ENCODE peak calls at places on chromosomes 4 and X, in seven cellular contexts. One of them, this sample, is unnamed.

GRCh38 chr4:37803348-37803973 is 23.0 kb upstream of the PGM2 start:
- DNase-seq in occipital lobe: no peak
- DNase-seq in tibial artery: no peak
- DNase-seq in adrenal gland: no peak
- DNase-seq in EH: peak
- DNase-seq in neural crest cell: no peak
- DNase-seq in M059J: peak
- DNase-seq in this sample: no peak

GRCh38 chr4:55345980-55346850 is at the start of gene SRD5A3:
- DNase-seq in neural crest cell: peak
- DNase-seq in occipital lobe: peak
- DNase-seq in adrenal gland: peak
- DNase-seq in tibial artery: peak
- DNase-seq in EH: peak
- DNase-seq in M059J: peak
- DNase-seq in this sample: peak

GRCh38 chr4:182310316-182310715 is 67.1 kb downstream of the TENM3 start:
- DNase-seq in tibial artery: no peak
- DNase-seq in neural crest cell: no peak
- DNase-seq in occipital lobe: no peak
- DNase-seq in M059J: no peak
- DNase-seq in adrenal gland: no peak
- DNase-seq in EH: peak
- DNase-seq in this sample: no peak

GRCh38 chr4:41095973-41096372 is 118.4 kb downstream of the APBB2 start:
- DNase-seq in adrenal gland: no peak
- DNase-seq in occipital lobe: no peak
- DNase-seq in M059J: peak
- DNase-seq in tibial artery: no peak
- DNase-seq in EH: peak
- DNase-seq in neural crest cell: no peak
- DNase-seq in this sample: no peak

GRCh38 chrX:115067812-115068211 is 50.4 kb upstream of the IL13RA2 start:
- DNase-seq in neural crest cell: no peak
- DNase-seq in adrenal gland: no peak
- DNase-seq in tibial artery: no peak
- DNase-seq in EH: peak
- DNase-seq in M059J: peak
- DNase-seq in occipital lobe: no peak
- DNase-seq in this sample: no peak

GRCh38 chr4:6461301-6462165 is 10.9 kb downstream of the PPP2R2C start:
- DNase-seq in EH: peak
- DNase-seq in tibial artery: no peak
- DNase-seq in adrenal gland: no peak
- DNase-seq in M059J: peak
- DNase-seq in neural crest cell: no peak
- DNase-seq in occipital lobe: no peak
- DNase-seq in this sample: no peak

GRCh38 chr4:163251204-163251603 is 81.2 kb downstream of the NPY1R start:
- DNase-seq in adrenal gland: no peak
- DNase-seq in M059J: peak
- DNase-seq in neural crest cell: no peak
- DNase-seq in EH: peak
- DNase-seq in occipital lobe: no peak
- DNase-seq in tibial artery: no peak
- DNase-seq in this sample: no peak

GRCh38 chr4:183924362-183925044 is 19.4 kb downstream of the STOX2 start:
- DNase-seq in adrenal gland: no peak
- DNase-seq in EH: no peak
- DNase-seq in tibial artery: no peak
- DNase-seq in occipital lobe: no peak
- DNase-seq in neural crest cell: no peak
- DNase-seq in M059J: no peak
- DNase-seq in this sample: no peak

GRCh38 chr4:170623899-170624298 is 534.1 kb upstream of the AADAT start:
- DNase-seq in adrenal gland: no peak
- DNase-seq in EH: no peak
- DNase-seq in occipital lobe: no peak
- DNase-seq in M059J: no peak
- DNase-seq in neural crest cell: no peak
- DNase-seq in tibial artery: no peak
- DNase-seq in this sample: no peak

GRCh38 chrX:12701625-12702024 is 89.6 kb upstream of the PRPS2 start:
- DNase-seq in adrenal gland: peak
- DNase-seq in tibial artery: no peak
- DNase-seq in neural crest cell: peak
- DNase-seq in occipital lobe: peak
- DNase-seq in M059J: peak
- DNase-seq in EH: peak
- DNase-seq in this sample: no peak

GRCh38 chrX:139203681-139204575 is 326.6 kb upstream of the F9 start:
- DNase-seq in EH: peak
- DNase-seq in tibial artery: no peak
- DNase-seq in occipital lobe: no peak
- DNase-seq in adrenal gland: peak
- DNase-seq in neural crest cell: peak
- DNase-seq in M059J: peak
- DNase-seq in this sample: no peak

GRCh38 chr4:77801260-77801608 is 17.9 kb downstream of the CNOT6L start:
- DNase-seq in adrenal gland: no peak
- DNase-seq in occipital lobe: no peak
- DNase-seq in neural crest cell: no peak
- DNase-seq in M059J: no peak
- DNase-seq in tibial artery: no peak
- DNase-seq in EH: no peak
- DNase-seq in this sample: no peak

GRCh38 chrX:37910186-37910585 is 62.8 kb upstream of the DYNLT3 start:
- DNase-seq in adrenal gland: no peak
- DNase-seq in neural crest cell: no peak
- DNase-seq in M059J: no peak
- DNase-seq in tibial artery: no peak
- DNase-seq in EH: no peak
- DNase-seq in occipital lobe: no peak
- DNase-seq in this sample: no peak

GRCh38 chrX:25083661-25084060 is 67.9 kb upstream of the ARX start:
- DNase-seq in EH: no peak
- DNase-seq in occipital lobe: no peak
- DNase-seq in neural crest cell: no peak
- DNase-seq in M059J: peak
- DNase-seq in adrenal gland: no peak
- DNase-seq in tibial artery: no peak
- DNase-seq in this sample: no peak

GRCh38 chr4:112327950-112328349 is 30.8 kb downstream of the ALPK1 start:
- DNase-seq in neural crest cell: no peak
- DNase-seq in EH: peak
- DNase-seq in occipital lobe: no peak
- DNase-seq in tibial artery: no peak
- DNase-seq in adrenal gland: no peak
- DNase-seq in M059J: peak
- DNase-seq in this sample: no peak

GRCh38 chr4:117447925-117448324 is 362.5 kb upstream of the TRAM1L1 start:
- DNase-seq in EH: no peak
- DNase-seq in occipital lobe: no peak
- DNase-seq in tibial artery: no peak
- DNase-seq in adrenal gland: no peak
- DNase-seq in neural crest cell: no peak
- DNase-seq in M059J: no peak
- DNase-seq in this sample: no peak

GRCh38 chrX:74536142-74537010 is 78.0 kb downstream of the RLIM start:
- DNase-seq in adrenal gland: peak
- DNase-seq in neural crest cell: peak
- DNase-seq in M059J: peak
- DNase-seq in EH: peak
- DNase-seq in tibial artery: peak
- DNase-seq in occipital lobe: peak
- DNase-seq in this sample: peak

GRCh38 chr4:42143996-42144395 is 8.5 kb downstream of the BEND4 start:
- DNase-seq in neural crest cell: no peak
- DNase-seq in M059J: no peak
- DNase-seq in tibial artery: no peak
- DNase-seq in adrenal gland: no peak
- DNase-seq in occipital lobe: no peak
- DNase-seq in EH: no peak
- DNase-seq in this sample: no peak

GRCh38 chr4:119841361-119841760 is 212.8 kb upstream of the PDE5A start:
- DNase-seq in neural crest cell: no peak
- DNase-seq in occipital lobe: no peak
- DNase-seq in M059J: peak
- DNase-seq in EH: peak
- DNase-seq in adrenal gland: no peak
- DNase-seq in tibial artery: no peak
- DNase-seq in this sample: no peak

GRCh38 chrX:49230500-49231232 is 2.5 kb downstream of the CACNA1F start:
- DNase-seq in neural crest cell: no peak
- DNase-seq in tibial artery: peak
- DNase-seq in M059J: no peak
- DNase-seq in EH: no peak
- DNase-seq in adrenal gland: no peak
- DNase-seq in occipital lobe: no peak
- DNase-seq in this sample: no peak

GRCh38 chrX:38891641-38892413 is 90.6 kb downstream of the MID1IP1 start:
- DNase-seq in EH: peak
- DNase-seq in neural crest cell: no peak
- DNase-seq in adrenal gland: no peak
- DNase-seq in occipital lobe: no peak
- DNase-seq in M059J: peak
- DNase-seq in tibial artery: no peak
- DNase-seq in this sample: no peak

GRCh38 chrX:5916945-5917344 is 311.7 kb downstream of the NLGN4X start:
- DNase-seq in tibial artery: no peak
- DNase-seq in occipital lobe: no peak
- DNase-seq in EH: no peak
- DNase-seq in neural crest cell: no peak
- DNase-seq in adrenal gland: no peak
- DNase-seq in M059J: no peak
- DNase-seq in this sample: no peak

GRCh38 chr4:17769406-17770174 is 11.8 kb downstream of the FAM184B start:
- DNase-seq in neural crest cell: no peak
- DNase-seq in occipital lobe: no peak
- DNase-seq in M059J: no peak
- DNase-seq in tibial artery: no peak
- DNase-seq in adrenal gland: no peak
- DNase-seq in EH: no peak
- DNase-seq in this sample: no peak

GRCh38 chrX:45320191-45320590 is 119.5 kb upstream of the DIPK2B start:
- DNase-seq in neural crest cell: no peak
- DNase-seq in EH: no peak
- DNase-seq in tibial artery: no peak
- DNase-seq in occipital lobe: no peak
- DNase-seq in M059J: no peak
- DNase-seq in adrenal gland: no peak
- DNase-seq in this sample: no peak

GRCh38 chrX:130741151-130741550 is 161.9 kb downstream of the ENOX2 start:
- DNase-seq in occipital lobe: no peak
- DNase-seq in tibial artery: no peak
- DNase-seq in adrenal gland: peak
- DNase-seq in neural crest cell: no peak
- DNase-seq in EH: no peak
- DNase-seq in M059J: no peak
- DNase-seq in this sample: no peak

GRCh38 chr4:100949350-100949935 is 397.9 kb downstream of the PPP3CA start:
- DNase-seq in neural crest cell: no peak
- DNase-seq in occipital lobe: no peak
- DNase-seq in tibial artery: no peak
- DNase-seq in M059J: no peak
- DNase-seq in adrenal gland: no peak
- DNase-seq in EH: peak
- DNase-seq in this sample: no peak

GRCh38 chr4:86657910-86658309 is 63.8 kb downstream of the PTPN13 start:
- DNase-seq in neural crest cell: no peak
- DNase-seq in EH: no peak
- DNase-seq in M059J: no peak
- DNase-seq in occipital lobe: no peak
- DNase-seq in tibial artery: no peak
- DNase-seq in adrenal gland: no peak
- DNase-seq in this sample: no peak

GRCh38 chr4:10074076-10074766 is 42.4 kb downstream of the WDR1 start:
- DNase-seq in neural crest cell: no peak
- DNase-seq in tibial artery: peak
- DNase-seq in occipital lobe: no peak
- DNase-seq in M059J: no peak
- DNase-seq in adrenal gland: no peak
- DNase-seq in EH: no peak
- DNase-seq in this sample: no peak

GRCh38 chrX:118355225-118355920 is 9.5 kb downstream of the WDR44 start:
- DNase-seq in tibial artery: no peak
- DNase-seq in EH: peak
- DNase-seq in M059J: peak
- DNase-seq in occipital lobe: no peak
- DNase-seq in adrenal gland: no peak
- DNase-seq in neural crest cell: no peak
- DNase-seq in this sample: no peak

GRCh38 chr4:155173371-155173770 is 35.1 kb upstream of the NPY2R start:
- DNase-seq in occipital lobe: no peak
- DNase-seq in neural crest cell: no peak
- DNase-seq in EH: no peak
- DNase-seq in tibial artery: no peak
- DNase-seq in adrenal gland: no peak
- DNase-seq in M059J: peak
- DNase-seq in this sample: no peak

GRCh38 chr4:71411976-71412375 is 73.2 kb downstream of the SLC4A4 start:
- DNase-seq in occipital lobe: no peak
- DNase-seq in adrenal gland: no peak
- DNase-seq in EH: peak
- DNase-seq in neural crest cell: no peak
- DNase-seq in M059J: peak
- DNase-seq in tibial artery: no peak
- DNase-seq in this sample: no peak

GRCh38 chr4:144578681-144579080 is 67.3 kb upstream of the HHIP start:
- DNase-seq in adrenal gland: no peak
- DNase-seq in occipital lobe: no peak
- DNase-seq in M059J: no peak
- DNase-seq in tibial artery: no peak
- DNase-seq in EH: peak
- DNase-seq in neural crest cell: no peak
- DNase-seq in this sample: no peak

GRCh38 chr4:184643726-184644125 is 5.5 kb downstream of the CASP3 start:
- DNase-seq in M059J: no peak
- DNase-seq in neural crest cell: no peak
- DNase-seq in EH: no peak
- DNase-seq in adrenal gland: no peak
- DNase-seq in occipital lobe: no peak
- DNase-seq in tibial artery: no peak
- DNase-seq in this sample: no peak

GRCh38 chr4:82833696-82834313 is 35.2 kb upstream of the SCD5 start:
- DNase-seq in tibial artery: no peak
- DNase-seq in adrenal gland: no peak
- DNase-seq in EH: peak
- DNase-seq in neural crest cell: no peak
- DNase-seq in occipital lobe: no peak
- DNase-seq in M059J: peak
- DNase-seq in this sample: no peak

GRCh38 chr4:107736924-107737448 is 17.0 kb upstream of the PAPSS1 start:
- DNase-seq in EH: peak
- DNase-seq in neural crest cell: peak
- DNase-seq in tibial artery: no peak
- DNase-seq in adrenal gland: no peak
- DNase-seq in M059J: peak
- DNase-seq in occipital lobe: no peak
- DNase-seq in this sample: peak

GRCh38 chrX:148310402-148311200 is 189.8 kb upstream of the AFF2 start:
- DNase-seq in neural crest cell: no peak
- DNase-seq in tibial artery: no peak
- DNase-seq in adrenal gland: no peak
- DNase-seq in occipital lobe: no peak
- DNase-seq in M059J: no peak
- DNase-seq in EH: no peak
- DNase-seq in this sample: no peak

This sample was measured in caudate nucleus.